ENCODE peak calls at places on chromosomes 1 and 21, in four cellular contexts. P is stimulated activated CD4-positive, alpha-beta T cell treated with anti-CD3 and anti-CD28 coated beads, Interleukin-2, amount 100 ng/mL, for 48 hours; B is NCI-H1105 treated with DMSO at 0.1 percent for 48 hours; L is HTR-8/SVneo. J is an unnamed sample.
A peak's percentile ranks its signal among the peaks of the same experiment; 100 is the strongest.

GRCh38 chr1:222627232-222627631 is 9.3 kb downstream of the MIA3 start:
- DNase-seq in L (no peak), B (no peak), P (no peak), J (no peak)

GRCh38 chr1:156336242-156336641 is 1.9 kb downstream of the CCT3 start:
- DNase-seq in L (no peak), B (no peak), P (no peak), J (no peak)

GRCh38 chr1:40736085-40736531 is 44.6 kb downstream of the NFYC start:
- DNase-seq in L (peak; percentile 26), P (no peak), B (no peak), J (no peak)

GRCh38 chr1:193338194-193338593 is 151.8 kb upstream of the B3GALT2 start:
- DNase-seq in P (no peak), L (peak; percentile 14), B (no peak), J (peak; percentile 39)

GRCh38 chr1:40798366-40799310 is 15.1 kb downstream of the KCNQ4 start:
- DNase-seq in P (no peak), B (no peak), L (no peak), J (no peak)

GRCh38 chr1:68175621-68176398 is 56.5 kb downstream of the WLS start:
- DNase-seq in L (no peak), P (no peak), B (peak; percentile 97), J (peak; percentile 81)

GRCh38 chr1:24709748-24710416 is 35.4 kb upstream of the CLIC4 start:
- DNase-seq in B (no peak), P (no peak), L (no peak), J (no peak)

GRCh38 chr1:55474168-55474786 is 259.1 kb upstream of the USP24 start:
- DNase-seq in L (no peak), P (no peak), B (no peak), J (no peak)

GRCh38 chr1:118918230-118918939 is 69.8 kb downstream of the TBX15 start:
- DNase-seq in L (no peak), B (no peak), P (no peak), J (no peak)

GRCh38 chr1:94036721-94037120 is 84.2 kb downstream of the ABCA4 start:
- DNase-seq in L (no peak), P (no peak), B (no peak), J (no peak)

GRCh38 chr1:19010995-19011696 is 54.7 kb upstream of the IFFO2 start:
- DNase-seq in B (no peak), P (peak; percentile 65), L (peak; percentile 79), J (no peak)

GRCh38 chr21:42855937-42856335 is 23.4 kb downstream of the WDR4 start:
- DNase-seq in P (no peak), B (no peak), L (no peak), J (no peak)

GRCh38 chr1:89095737-89096136 is 30.2 kb downstream of the GBP2 start:
- DNase-seq in P (no peak), B (no peak), L (no peak), J (no peak)

GRCh38 chr1:215719569-215719968 is 152.5 kb downstream of the KCTD3 start:
- DNase-seq in P (no peak), B (no peak), L (no peak), J (no peak)

GRCh38 chr1:226776066-226776465 is 37.0 kb upstream of the ITPKB start:
- DNase-seq in L (no peak), P (no peak), B (no peak), J (no peak)

GRCh38 chr1:8047112-8047511 is 21.0 kb upstream of the ERRFI1 start:
- DNase-seq in B (no peak), L (no peak), P (no peak), J (no peak)

GRCh38 chr1:30675761-30676160 is 47.6 kb downstream of the MATN1 start:
- DNase-seq in P (no peak), B (no peak), L (no peak), J (no peak)

GRCh38 chr1:24705260-24706073 is 39.8 kb upstream of the CLIC4 start:
- DNase-seq in P (no peak), B (peak; percentile 92), L (peak; percentile 94), J (peak; percentile 100)

GRCh38 chr21:25334046-25334730 is 273.1 kb downstream of the MRPL39 start:
- DNase-seq in P (no peak), B (no peak), L (no peak), J (no peak)

GRCh38 chr1:25253911-25254310 is 6.7 kb upstream of the RSRP1 start:
- DNase-seq in B (no peak), P (no peak), L (no peak), J (no peak)

GRCh38 chr1:65477414-65478378 is 57.2 kb downstream of the LEPR start:
- DNase-seq in P (no peak), B (no peak), L (no peak), J (no peak)

J was measured in NCI-H2081.